ENCODE peak calls at places on chromosomes 3 and 15, in six cellular contexts. One of them, this sample, is unnamed.

GRCh38 chr3:58679451-58679850 is 12.9 kb upstream of the FAM3D start:
- DNase-seq in H1: no peak
- DNase-seq in neuronal stem cell: no peak
- DNase-seq in mesendoderm: no peak
- DNase-seq in H9: no peak
- DNase-seq in IMR-90: peak
- DNase-seq in this sample: no peak

GRCh38 chr3:114496021-114496434 is 202.2 kb downstream of the TIGIT start:
- DNase-seq in H1: no peak
- DNase-seq in IMR-90: peak
- DNase-seq in H9: no peak
- DNase-seq in mesendoderm: no peak
- DNase-seq in neuronal stem cell: no peak
- DNase-seq in this sample: peak

GRCh38 chr3:141379250-141379872 is 11.1 kb downstream of the ZBTB38 start:
- DNase-seq in neuronal stem cell: no peak
- DNase-seq in H9: no peak
- DNase-seq in IMR-90: no peak
- DNase-seq in H1: no peak
- DNase-seq in mesendoderm: no peak
- DNase-seq in this sample: no peak

GRCh38 chr3:18778094-18778493 is 353.0 kb upstream of the SATB1 start:
- DNase-seq in H1: no peak
- DNase-seq in mesendoderm: no peak
- DNase-seq in neuronal stem cell: no peak
- DNase-seq in IMR-90: no peak
- DNase-seq in H9: no peak
- DNase-seq in this sample: no peak

GRCh38 chr3:13541691-13542090 is 7.2 kb upstream of the FBLN2 start:
- DNase-seq in IMR-90: no peak
- DNase-seq in neuronal stem cell: no peak
- DNase-seq in mesendoderm: no peak
- DNase-seq in H9: no peak
- DNase-seq in H1: no peak
- DNase-seq in this sample: no peak

GRCh38 chr3:69178838-69179739 is 56.7 kb upstream of the LMOD3 start:
- DNase-seq in H1: no peak
- DNase-seq in mesendoderm: peak
- DNase-seq in neuronal stem cell: no peak
- DNase-seq in H9: no peak
- DNase-seq in IMR-90: no peak
- DNase-seq in this sample: no peak

GRCh38 chr15:60835000-60835399 is 356.1 kb upstream of the ICE2 start:
- DNase-seq in mesendoderm: no peak
- DNase-seq in IMR-90: no peak
- DNase-seq in H1: no peak
- DNase-seq in H9: no peak
- DNase-seq in neuronal stem cell: no peak
- DNase-seq in this sample: no peak

GRCh38 chr3:156448300-156448699 is 106.6 kb downstream of the SSR3 start:
- DNase-seq in neuronal stem cell: no peak
- DNase-seq in IMR-90: peak
- DNase-seq in mesendoderm: peak
- DNase-seq in H9: peak
- DNase-seq in H1: peak
- DNase-seq in this sample: peak

DNA sequence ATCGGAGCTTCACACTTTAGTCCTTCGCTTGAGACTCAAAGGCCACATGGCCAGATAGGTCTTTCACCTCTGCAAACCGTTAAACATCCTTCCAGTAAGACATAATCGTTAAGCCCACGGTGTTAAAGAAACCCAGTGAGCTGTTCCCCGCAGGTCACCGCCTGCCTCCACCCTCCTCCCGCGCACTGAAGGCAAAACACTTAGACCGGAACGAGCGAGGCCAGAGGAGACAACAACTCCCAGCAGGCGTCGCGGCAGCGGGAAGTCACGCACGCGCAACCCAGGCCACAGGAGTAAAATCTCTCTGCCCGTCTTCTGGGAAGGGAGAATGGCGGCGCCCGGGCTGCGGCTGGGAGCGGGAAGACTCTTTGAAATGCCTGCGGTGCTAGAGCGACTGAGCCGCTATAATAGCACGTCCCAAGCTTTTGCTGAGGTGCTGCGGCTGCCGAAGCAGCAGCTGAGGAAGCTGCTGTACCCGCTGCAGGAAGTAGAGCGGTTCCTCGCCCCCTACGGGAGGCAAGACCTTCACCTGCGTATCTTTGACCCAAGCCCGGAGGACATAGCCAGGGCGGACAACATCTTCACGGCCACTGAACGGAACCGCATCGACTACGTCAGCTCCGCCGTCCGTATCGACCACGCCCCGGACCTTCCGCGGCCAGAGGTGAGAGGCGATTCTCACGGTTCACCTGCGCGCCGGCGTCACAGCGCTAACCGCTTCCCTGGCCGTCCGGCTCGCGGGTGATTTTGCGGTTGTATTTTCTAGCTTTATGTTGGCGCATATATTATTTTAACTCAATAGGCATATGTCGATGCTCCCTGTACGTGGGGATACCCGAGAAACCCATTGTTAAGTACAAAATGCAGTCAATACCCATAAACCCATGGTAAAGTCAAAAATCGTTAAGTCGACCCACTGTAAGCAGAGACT is at the start of gene GTPBP8:
- DNase-seq in neuronal stem cell: peak
- DNase-seq in mesendoderm: peak
- DNase-seq in H1: peak
- DNase-seq in IMR-90: peak
- DNase-seq in H9: peak
- DNase-seq in this sample: peak
- H4K8ac ChIP-seq in neuronal stem cell: peak
- H4K8ac ChIP-seq in mesendoderm: peak
- H4K8ac ChIP-seq in H1: peak
- H4K8ac ChIP-seq in IMR-90: peak
- H4K8ac ChIP-seq in H9: no peak
- H4K8ac ChIP-seq in this sample: peak

GRCh38 chr3:53802256-53802880 is 43.9 kb downstream of the CHDH start:
- DNase-seq in mesendoderm: no peak
- DNase-seq in neuronal stem cell: no peak
- DNase-seq in H1: no peak
- DNase-seq in H9: no peak
- DNase-seq in IMR-90: no peak
- DNase-seq in this sample: no peak

GRCh38 chr3:53804697-53805462 is 41.3 kb downstream of the CHDH start:
- DNase-seq in IMR-90: peak
- DNase-seq in H9: peak
- DNase-seq in neuronal stem cell: no peak
- DNase-seq in H1: no peak
- DNase-seq in mesendoderm: peak
- DNase-seq in this sample: peak

GRCh38 chr3:53803124-53803815 is 42.9 kb downstream of the CHDH start:
- DNase-seq in IMR-90: no peak
- DNase-seq in mesendoderm: peak
- DNase-seq in neuronal stem cell: no peak
- DNase-seq in H1: no peak
- DNase-seq in H9: no peak
- DNase-seq in this sample: no peak

GRCh38 chr3:53805463-53806159 is 40.6 kb downstream of the CHDH start:
- DNase-seq in neuronal stem cell: no peak
- DNase-seq in H9: no peak
- DNase-seq in mesendoderm: no peak
- DNase-seq in H1: no peak
- DNase-seq in IMR-90: no peak
- DNase-seq in this sample: no peak

GRCh38 chr3:53803816-53804545 is 42.2 kb downstream of the CHDH start:
- DNase-seq in H9: no peak
- DNase-seq in neuronal stem cell: no peak
- DNase-seq in mesendoderm: no peak
- DNase-seq in H1: no peak
- DNase-seq in IMR-90: no peak
- DNase-seq in this sample: no peak
- H2AK5ac ChIP-seq in H9: no peak
- H2AK5ac ChIP-seq in neuronal stem cell: peak
- H2AK5ac ChIP-seq in mesendoderm: no peak
- H2AK5ac ChIP-seq in H1: peak
- H2AK5ac ChIP-seq in IMR-90: no peak
- H2AK5ac ChIP-seq in this sample: no peak

GRCh38 chr15:58929891-58930416 is 3.5 kb downstream of the SLTM start:
- DNase-seq in mesendoderm: no peak
- DNase-seq in IMR-90: no peak
- DNase-seq in H9: peak
- DNase-seq in neuronal stem cell: no peak
- DNase-seq in H1: no peak
- DNase-seq in this sample: no peak
- H3K4ac ChIP-seq in mesendoderm: no peak
- H3K4ac ChIP-seq in IMR-90: no peak
- H3K4ac ChIP-seq in H9: no peak
- H3K4ac ChIP-seq in neuronal stem cell: no peak
- H3K4ac ChIP-seq in H1: no peak
- H3K4ac ChIP-seq in this sample: no peak

GRCh38 chr3:160399347-160400047 is at the start of gene SMC4:
- DNase-seq in H1: peak
- DNase-seq in IMR-90: peak
- DNase-seq in mesendoderm: peak
- DNase-seq in neuronal stem cell: peak
- DNase-seq in H9: peak
- DNase-seq in this sample: peak
- H4K8ac ChIP-seq in H1: peak
- H4K8ac ChIP-seq in IMR-90: peak
- H4K8ac ChIP-seq in mesendoderm: peak
- H4K8ac ChIP-seq in neuronal stem cell: no peak
- H4K8ac ChIP-seq in H9: no peak
- H4K8ac ChIP-seq in this sample: peak

GRCh38 chr3:157650191-157650590 is 147.0 kb upstream of the VEPH1 start:
- DNase-seq in neuronal stem cell: no peak
- DNase-seq in mesendoderm: no peak
- DNase-seq in H9: no peak
- DNase-seq in H1: no peak
- DNase-seq in IMR-90: no peak
- DNase-seq in this sample: no peak
- H2AK5ac ChIP-seq in neuronal stem cell: no peak
- H2AK5ac ChIP-seq in mesendoderm: no peak
- H2AK5ac ChIP-seq in H9: no peak
- H2AK5ac ChIP-seq in H1: no peak
- H2AK5ac ChIP-seq in IMR-90: no peak
- H2AK5ac ChIP-seq in this sample: no peak